ENCODE peak calls at places on chromosomes 12 and 14, in nine cellular contexts. O is Kasumi-1; S is glutamatergic neuron; F is nephron progenitor cell; Z is stimulated activated CD8-positive, alpha-beta memory T cell treated with anti-CD3 and anti-CD28 coated beads, Interleukin-12 subunit alpha, Interleukin-12 subunit beta, amount 100 ng/mL, for 1 hour; R is left ventricle myocardium inferior; P is NCI-H1092 treated with DMSO at 0.1 percent for 48 hours; W is activated CD4-positive, CD25-positive, alpha-beta regulatory T cell; D is substantia nigra. H is an unnamed sample.

GRCh38 chr14:22814945-22815713 is at the start of gene SLC7A7:
- DNase-seq in D (no peak), R (no peak), S (peak; percentile 23), Z (no peak), F (no peak), P (no peak), W (no peak), O (no peak), H (no peak)

GRCh38 chr12:55060470-55060869 is 40.7 kb downstream of the NEUROD4 start:
- DNase-seq in R (no peak), P (no peak), Z (no peak), O (no peak), W (no peak), F (no peak), D (no peak), S (no peak), H (no peak)

GRCh38 chr14:88710709-88711108 is 82.0 kb downstream of the EML5 start:
- DNase-seq in P (no peak), S (no peak), R (no peak), D (no peak), W (no peak), F (no peak), Z (no peak), O (no peak), H (no peak)

GRCh38 chr12:22687677-22688076 is 62.7 kb downstream of the ETNK1 start:
- DNase-seq in O (peak; percentile 77), W (no peak), Z (no peak), D (no peak), R (no peak), F (no peak), P (no peak), S (no peak), H (peak; percentile 73)

GRCh38 chr12:24605916-24606315 is 343.0 kb downstream of the BCAT1 start:
- DNase-seq in S (no peak), F (no peak), R (no peak), P (no peak), O (no peak), D (no peak), W (no peak), Z (no peak), H (no peak)

GRCh38 chr12:98578821-98579220 is 14.7 kb upstream of the SLC25A3 start:
- DNase-seq in P (no peak), F (no peak), W (no peak), R (no peak), D (no peak), Z (no peak), S (no peak), O (no peak), H (no peak)

GRCh38 chr14:23465261-23465660 is 4.2 kb upstream of the NGDN start:
- DNase-seq in O (no peak), S (no peak), Z (no peak), D (no peak), R (no peak), P (no peak), F (no peak), W (no peak), H (no peak)

GRCh38 chr12:131471271-131471905 is 239.5 kb upstream of the SFSWAP start:
- DNase-seq in Z (no peak), O (no peak), P (no peak), W (no peak), R (no peak), S (no peak), F (peak; percentile 17), D (no peak), H (no peak)

GRCh38 chr12:67222302-67222701 is 46.9 kb upstream of the CAND1 start:
- DNase-seq in S (no peak), O (peak; percentile 26), D (no peak), R (no peak), Z (no peak), W (no peak), P (peak; percentile 31), F (no peak), H (no peak)

GRCh38 chr14:79443602-79444001 is 767.7 kb downstream of the DIO2 start:
- DNase-seq in F (no peak), D (no peak), R (no peak), Z (no peak), W (no peak), S (no peak), O (no peak), P (no peak), H (no peak)

GRCh38 chr12:75724913-75725312 is 213.5 kb upstream of the KRR1 start:
- DNase-seq in R (no peak), O (no peak), W (no peak), D (no peak), S (no peak), Z (no peak), F (no peak), P (peak; percentile 72), H (no peak)

GRCh38 chr14:99809864-99810854 is 16.9 kb downstream of the EML1 start:
- DNase-seq in F (no peak), R (peak; percentile 52), P (no peak), O (no peak), D (no peak), Z (no peak), W (no peak), S (no peak), H (no peak)

GRCh38 chr12:50314629-50315312 is 31.5 kb upstream of the LIMA1 start:
- DNase-seq in F (peak; percentile 12), R (no peak), W (no peak), S (no peak), O (peak; percentile 43), D (no peak), Z (no peak), P (peak; percentile 33), H (peak; percentile 89)

H was measured in osteoblast.